ENCODE peak calls at places on chromosomes 2 and 18, in six cellular contexts. P, L, G, K, C and X are unnamed samples.
A peak's percentile ranks its signal among the peaks of the same experiment; 100 is the strongest.

GRCh38 chr2:219210572-219211362 is 4.2 kb downstream of the ZFAND2B start:
- DNase-seq in P (no peak), K (no peak), G (no peak), C (no peak), L (no peak), X (no peak)

GRCh38 chr2:9094117-9094516 is 90.6 kb upstream of the MBOAT2 start:
- DNase-seq in L (no peak), P (no peak), C (no peak), K (no peak), G (no peak), X (no peak)

GRCh38 chr2:154934213-154934612 is 235.7 kb downstream of the KCNJ3 start:
- DNase-seq in C (no peak), L (no peak), G (no peak), P (no peak), K (no peak), X (no peak)

GRCh38 chr2:122108186-122108585 is 352.7 kb downstream of the TSN start:
- DNase-seq in K (no peak), P (no peak), G (no peak), C (no peak), L (no peak), X (no peak)

GRCh38 chr2:97870396-97870843 is 125.3 kb downstream of the TMEM131 start:
- DNase-seq in C (peak; percentile 62), L (no peak), P (no peak), G (peak; percentile 30), K (no peak), X (peak; percentile 22)

GRCh38 chr18:34767601-34768027 is 57.5 kb downstream of the DTNA start:
- DNase-seq in K (no peak), C (no peak), G (peak; percentile 12), L (no peak), P (no peak), X (no peak)

GRCh38 chr2:16665746-16666452 is at the start of gene CYRIA:
- DNase-seq in K (peak; percentile 10), G (peak; percentile 44), L (no peak), C (peak; percentile 54), P (peak; percentile 57), X (peak; percentile 39)

GRCh38 chr2:213084261-213084660 is 67.2 kb downstream of the IKZF2 start:
- DNase-seq in L (no peak), P (no peak), C (no peak), K (no peak), G (no peak), X (no peak)

GRCh38 chr2:13193075-13193474 is 476.3 kb downstream of the TRIB2 start:
- DNase-seq in G (no peak), P (no peak), L (no peak), K (no peak), C (no peak), X (no peak)

GRCh38 chr2:545711-546650 is 131.2 kb downstream of the TMEM18 start:
- DNase-seq in L (no peak), P (no peak), G (no peak), C (no peak), K (no peak), X (no peak)

GRCh38 chr2:164693834-164694233 is 72.6 kb upstream of the GRB14 start:
- DNase-seq in C (no peak), K (no peak), L (no peak), G (no peak), P (no peak), X (no peak)

GRCh38 chr2:196925768-196926561 is 542 bp downstream of the PGAP1 start:
- DNase-seq in C (peak; percentile 14), L (no peak), K (peak; percentile 21), G (peak; percentile 50), P (peak; percentile 26), X (peak; percentile 31)

GRCh38 chr18:54323970-54324369 is 33.7 kb downstream of the STARD6 start:
- DNase-seq in L (no peak), P (no peak), G (no peak), C (no peak), K (no peak), X (no peak)

GRCh38 chr18:48884306-48885235 is 66.2 kb downstream of the SMAD7 start:
- DNase-seq in L (no peak), P (no peak), C (no peak), G (no peak), K (no peak), X (no peak)

GRCh38 chr2:227789803-227790202 is 23.8 kb upstream of the CCL20 start:
- DNase-seq in K (no peak), C (no peak), G (no peak), P (no peak), L (no peak), X (no peak)

GRCh38 chr2:134143568-134143967 is 110.3 kb upstream of the MGAT5 start:
- DNase-seq in K (no peak), P (no peak), C (no peak), G (no peak), L (no peak), X (no peak)

GRCh38 chr2:134273240-134273983 is 19.5 kb downstream of the MGAT5 start:
- DNase-seq in C (no peak), L (no peak), P (no peak), K (no peak), G (no peak), X (no peak)

GRCh38 chr2:138112536-138112935 is 148.3 kb downstream of the HNMT start:
- DNase-seq in C (no peak), L (no peak), K (no peak), G (no peak), P (no peak), X (no peak)

GRCh38 chr18:76803814-76804213 is 18.5 kb upstream of the ZNF236 start:
- DNase-seq in K (peak; percentile 75), C (peak; percentile 52), G (peak; percentile 68), L (peak; percentile 34), P (peak; percentile 63), X (peak; percentile 71)

GRCh38 chr2:27663160-27663462 is 303 bp downstream of the SUPT7L start:
- DNase-seq in G (no peak), K (no peak), L (no peak), P (no peak), C (no peak), X (no peak)

GRCh38 chr18:12031836-12032235 is 50.5 kb downstream of the IMPA2 start:
- DNase-seq in G (no peak), L (no peak), K (no peak), C (no peak), P (no peak), X (no peak)

GRCh38 chr2:67043781-67044478 is 353.2 kb upstream of the ETAA1 start:
- DNase-seq in K (no peak), P (no peak), G (no peak), L (no peak), C (no peak), X (no peak)

GRCh38 chr2:151350579-151351195 is 6.7 kb upstream of the TNFAIP6 start:
- DNase-seq in G (no peak), K (no peak), C (no peak), L (no peak), P (no peak), X (no peak)

GRCh38 chr2:98070081-98070480 is 16.9 kb upstream of the VWA3B start:
- DNase-seq in K (no peak), G (no peak), L (no peak), P (no peak), C (no peak), X (no peak)

GRCh38 chr2:20914087-20914486 is 91.2 kb upstream of the LDAH start:
- DNase-seq in C (no peak), K (no peak), L (no peak), P (no peak), G (no peak), X (no peak)

GRCh38 chr2:12613137-12613912 is 103.4 kb upstream of the TRIB2 start:
- DNase-seq in C (no peak), G (no peak), P (no peak), L (peak; percentile 57), K (no peak), X (no peak)

GRCh38 chr2:196459539-196459938 is 180.0 kb upstream of the CCDC150 start:
- DNase-seq in P (no peak), G (no peak), C (peak; percentile 7), L (no peak), K (no peak), X (no peak)

GRCh38 chr2:44351676-44352075 is 9.6 kb downstream of the PREPL start:
- DNase-seq in K (no peak), C (no peak), P (no peak), G (no peak), L (no peak), X (no peak)

GRCh38 chr18:45136381-45137088 is 455.8 kb downstream of the SETBP1 start:
- DNase-seq in G (no peak), C (no peak), K (no peak), P (no peak), L (no peak), X (no peak)

GRCh38 chr2:127293386-127293757 is 572 bp downstream of the ERCC3 start:
- DNase-seq in L (no peak), P (peak; percentile 21), K (no peak), C (no peak), G (peak; percentile 17), X (no peak)

GRCh38 chr2:68880213-68880612 is 9.0 kb upstream of the BMP10 start:
- DNase-seq in P (no peak), G (no peak), K (no peak), C (no peak), L (no peak), X (no peak)

GRCh38 chr2:9003366-9003615 is 193 bp downstream of the MBOAT2 start:
- DNase-seq in L (no peak), C (no peak), P (no peak), K (no peak), G (no peak), X (no peak)

GRCh38 chr2:239097428-239097696 is 249.5 kb downstream of the TWIST2 start:
- DNase-seq in K (no peak), G (no peak), P (no peak), C (no peak), L (no peak), X (no peak)

GRCh38 chr2:134181219-134181618 is 72.7 kb upstream of the MGAT5 start:
- DNase-seq in L (no peak), C (peak; percentile 31), G (peak; percentile 38), K (no peak), P (no peak), X (no peak)

GRCh38 chr2:73641767-73642062 is 507 bp downstream of the NAT8 start:
- DNase-seq in K (no peak), G (no peak), L (no peak), C (no peak), P (no peak), X (no peak)

GRCh38 chr2:241274127-241274526 is 41.3 kb downstream of the HDLBP start:
- DNase-seq in C (no peak), G (no peak), P (peak; percentile 31), L (no peak), K (no peak), X (no peak)